ENCODE peak calls at places on chromosome 22, in seven cellular contexts. U is cardiac fibroblast, D is AG10803, Z is astrocyte of the spinal cord, L is adrenal gland, I is Peyer's patch, M is fibroblast of the aortic adventitia. F is an unnamed sample.

GRCh38 chr22:21734540-21735197 is 925 bp downstream of the YPEL1 start:
- DNase-seq in U (no peak), D (no peak), Z (no peak), L (no peak), I (no peak), M (no peak), F (no peak)

GRCh38 chr22:22714600-22715361 is 70.4 kb downstream of the GGTLC2 start:
- DNase-seq in U (no peak), D (no peak), Z (no peak), L (no peak), I (no peak), M (no peak), F (no peak)

GRCh38 chr22:50136431-50137047 is 34.0 kb upstream of the PANX2 start:
- DNase-seq in U (no peak), D (peak; percentile 20), Z (peak; percentile 23), L (no peak), I (no peak), M (peak; percentile 28), F (no peak)

GRCh38 chr22:41021655-41022454 is 70.5 kb upstream of the EP300 start:
- DNase-seq in U (peak; percentile 34), D (peak; percentile 61), Z (peak; percentile 56), L (peak; percentile 81), I (peak; percentile 81), M (peak; percentile 27), F (peak; percentile 66)

GRCh38 chr22:23036684-23037428 is 33.5 kb upstream of the GNAZ start:
- DNase-seq in U (peak; percentile 49), D (peak; percentile 79), Z (no peak), L (peak; percentile 69), I (no peak), M (peak; percentile 11), F (no peak)

GRCh38 chr22:23289851-23290724 is 109.8 kb downstream of the BCR start:
- DNase-seq in U (peak; percentile 68), D (peak; percentile 69), Z (peak; percentile 32), L (peak; percentile 79), I (peak; percentile 79), M (peak; percentile 54), F (peak; percentile 73)

GRCh38 chr22:19066531-19067271 is 55.5 kb downstream of the DGCR2 start:
- DNase-seq in U (peak; percentile 72), D (peak; percentile 80), Z (peak; percentile 64), L (peak; percentile 57), I (no peak), M (peak; percentile 57), F (no peak)

GRCh38 chr22:23119492-23120414 is 22.0 kb downstream of the RSPH14 start:
- DNase-seq in U (no peak), D (no peak), Z (no peak), L (no peak), I (peak; percentile 60), M (no peak), F (no peak)

GRCh38 chr22:17137861-17138425 is 16.8 kb upstream of the TMEM121B start:
- DNase-seq in U (no peak), D (no peak), Z (no peak), L (no peak), I (no peak), M (no peak), F (no peak)

GRCh38 chr22:19525116-19525660 is 978 bp upstream of the CLDN5 start:
- DNase-seq in U (no peak), D (no peak), Z (no peak), L (peak; percentile 57), I (peak; percentile 41), M (no peak), F (no peak)

GRCh38 chr22:23067023-23067650 is 3.2 kb upstream of the GNAZ start:
- DNase-seq in U (no peak), D (no peak), Z (no peak), L (peak; percentile 45), I (peak; percentile 37), M (no peak), F (peak; percentile 6)

GRCh38 chr22:41263704-41264103 is 22.3 kb downstream of the RANGAP1 start:
- DNase-seq in U (no peak), D (no peak), Z (no peak), L (no peak), I (no peak), M (no peak), F (no peak)

GRCh38 chr22:20748820-20749428 is 25.0 kb upstream of the SERPIND1 start:
- DNase-seq in U (no peak), D (no peak), Z (peak; percentile 63), L (no peak), I (peak; percentile 68), M (peak; percentile 55), F (no peak)

GRCh38 chr22:36577019-36577418 is 48.1 kb upstream of the EIF3D start:
- DNase-seq in U (peak; percentile 84), D (peak; percentile 97), Z (peak; percentile 84), L (no peak), I (no peak), M (peak; percentile 25), F (no peak)

GRCh38 chr22:44292007-44292370 is 20.8 kb downstream of the SHISAL1 start:
- DNase-seq in U (no peak), D (no peak), Z (no peak), L (no peak), I (no peak), M (no peak), F (no peak)

GRCh38 chr22:20025401-20026203 is 4.7 kb downstream of the TANGO2 start:
- DNase-seq in U (no peak), D (no peak), Z (no peak), L (no peak), I (no peak), M (no peak), F (no peak)

GRCh38 chr22:19406846-19407245 is 24.7 kb downstream of the HIRA start:
- DNase-seq in U (no peak), D (no peak), Z (no peak), L (no peak), I (no peak), M (no peak), F (no peak)

GRCh38 chr22:47610281-47610680 is 847.8 kb downstream of the TBC1D22A start:
- DNase-seq in U (no peak), D (no peak), Z (no peak), L (no peak), I (no peak), M (no peak), F (no peak)

GRCh38 chr22:20650294-20651207 is 123.4 kb upstream of the SERPIND1 start:
- DNase-seq in U (no peak), D (no peak), Z (no peak), L (peak; percentile 29), I (no peak), M (no peak), F (peak; percentile 10)

GRCh38 chr22:37269930-37270678 is 12.2 kb upstream of the CYTH4 start:
- DNase-seq in U (no peak), D (no peak), Z (no peak), L (no peak), I (no peak), M (no peak), F (no peak)

GRCh38 chr22:27226666-27227065 is 569.3 kb downstream of the MIAT start:
- DNase-seq in U (no peak), D (peak; percentile 55), Z (no peak), L (no peak), I (no peak), M (no peak), F (no peak)

GRCh38 chr22:28819253-28820096 is 19.1 kb upstream of the XBP1 start:
- DNase-seq in U (no peak), D (no peak), Z (no peak), L (no peak), I (no peak), M (no peak), F (no peak)

DNA sequence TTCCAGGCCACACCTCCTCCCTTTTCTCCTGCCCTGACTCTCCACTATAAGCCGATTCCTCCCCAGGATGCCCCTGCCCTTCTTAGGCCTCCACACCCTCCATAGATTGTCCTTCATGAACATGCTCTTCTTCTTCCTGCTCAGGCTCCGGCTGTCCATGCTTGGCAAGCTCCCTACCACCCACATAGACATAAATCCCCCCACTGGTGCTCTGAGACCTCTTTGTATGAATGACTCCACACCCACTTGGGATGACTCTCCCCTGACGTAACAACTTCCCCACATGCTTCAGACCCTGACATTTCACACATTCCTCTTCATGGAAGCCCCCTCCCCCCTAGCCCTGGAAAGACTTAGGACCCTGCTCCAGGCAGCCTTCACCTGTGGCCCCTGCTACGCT is 542.5 kb upstream of the LARGE1 start:
- DNase-seq in U (no peak), D (no peak), Z (no peak), L (no peak), I (no peak), M (no peak), F (no peak)
- TF ChIP-seq CTCF in U (no peak), D (no peak), Z (no peak), L (no peak), I (no peak), M (no peak), F (no peak)

DNA sequence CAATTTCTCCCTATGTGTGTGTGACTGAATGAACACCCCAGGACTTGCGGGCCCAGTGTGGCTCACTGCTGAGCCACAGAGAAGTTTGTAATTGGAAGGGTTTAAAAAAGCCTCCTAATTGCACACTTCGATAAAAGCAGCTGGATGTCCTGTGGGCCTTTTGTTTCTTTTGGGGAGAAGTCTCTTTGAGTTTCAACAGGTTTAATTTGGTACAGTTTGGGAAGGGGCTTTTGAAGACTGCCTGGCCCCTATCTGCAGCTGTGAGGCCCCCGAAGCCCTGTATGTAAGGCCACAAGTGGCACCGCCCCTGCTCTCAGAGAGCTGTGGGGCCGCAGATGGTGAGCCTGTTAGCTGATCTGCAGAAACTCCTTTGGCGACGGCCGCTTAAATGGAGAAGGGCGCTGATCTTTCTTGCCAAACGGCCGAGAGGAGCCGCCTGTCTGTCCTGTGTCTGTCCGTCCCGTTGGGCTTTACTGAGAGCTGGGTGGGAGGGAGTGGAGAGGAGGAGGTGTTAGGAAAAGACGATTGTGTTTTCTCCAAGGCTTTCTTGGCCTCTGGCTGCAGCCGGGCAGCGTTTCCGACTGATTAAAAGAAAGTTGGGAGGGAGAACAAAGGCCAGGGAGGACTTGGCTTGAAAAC is 2.1 kb downstream of the FBLN1 start:
- DNase-seq in U (peak; percentile 46), D (peak; percentile 50), Z (peak; percentile 59), L (no peak), I (no peak), M (peak; percentile 85), F (peak; percentile 53)
- TF ChIP-seq CTCF in U (no peak), D (no peak), Z (no peak), L (no peak), I (no peak), M (no peak), F (no peak)

GRCh38 chr22:24805790-24806662 is at the start of gene SGSM1:
- DNase-seq in U (peak; percentile 50), D (peak; percentile 18), Z (peak; percentile 27), L (peak; percentile 89), I (peak; percentile 90), M (no peak), F (peak; percentile 86)
- TF ChIP-seq CTCF in U (no peak), D (no peak), Z (no peak), L (no peak), I (no peak), M (no peak), F (peak; percentile 2)

DNA sequence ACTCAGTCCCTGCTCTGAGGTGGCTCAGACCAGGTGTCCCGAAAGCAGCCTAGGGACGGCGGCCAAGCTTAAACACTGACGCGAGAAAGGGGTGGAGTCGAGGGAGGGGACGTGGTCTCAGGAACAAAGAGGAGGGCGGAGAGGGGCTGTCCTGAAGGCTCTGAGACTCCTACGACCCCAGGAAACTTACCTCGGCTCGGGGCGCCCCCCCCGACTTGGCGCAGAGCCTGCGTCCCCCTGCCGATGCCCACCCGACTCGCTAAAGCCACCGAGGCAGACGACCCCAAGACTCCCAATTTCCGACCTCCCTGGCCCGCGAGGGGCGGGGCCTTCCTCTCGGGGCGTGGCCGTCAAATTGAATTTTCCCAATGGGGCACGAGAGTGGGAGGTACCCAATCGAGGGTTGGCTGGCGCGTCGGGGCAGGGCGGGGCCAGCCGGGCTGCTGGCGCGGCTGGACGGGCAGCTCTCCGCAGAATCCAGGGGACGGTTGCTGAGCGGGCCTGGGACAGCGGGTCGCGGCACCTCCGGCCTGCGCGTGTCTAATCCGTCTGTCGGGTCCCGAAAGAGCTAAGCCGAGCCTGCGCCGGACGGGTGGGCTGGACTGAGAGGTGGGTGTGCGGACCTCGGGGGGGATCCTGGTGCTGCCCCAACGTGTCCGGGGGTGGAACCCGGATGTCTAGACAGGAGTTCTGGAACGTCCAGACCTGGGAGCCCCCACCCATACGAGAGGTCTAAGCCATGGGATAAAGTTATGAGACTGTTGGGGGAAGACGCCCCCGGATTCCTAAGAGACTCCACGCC is at the start of gene SMTN:
- DNase-seq in U (peak; percentile 90), D (peak; percentile 81), Z (peak; percentile 91), L (peak; percentile 93), I (peak; percentile 97), M (peak; percentile 83), F (peak; percentile 94)
- TF ChIP-seq CTCF in U (no peak), D (no peak), Z (no peak), L (no peak), I (no peak), M (no peak), F (no peak)